ENCODE peak calls at places on chromosomes 3 and 15, in five cellular contexts. R, M, D, C and H are unnamed samples.
A peak's percentile ranks its signal among the peaks of the same experiment; 100 is the strongest.

GRCh38 chr3:187919535-187919934 is 174.3 kb upstream of the BCL6 start:
- DNase-seq in R (no peak), M (no peak), D (no peak), C (no peak), H (no peak)

GRCh38 chr15:79233236-79233635 is 49.3 kb upstream of the ANKRD34C start:
- DNase-seq in R (no peak), M (no peak), D (no peak), C (no peak), H (no peak)

GRCh38 chr3:64039972-64040733 is 16.9 kb upstream of the PSMD6 start:
- DNase-seq in R (no peak), M (no peak), D (no peak), C (no peak), H (no peak)

GRCh38 chr3:17805461-17805940 is 63.1 kb upstream of the TBC1D5 start:
- DNase-seq in R (no peak), M (no peak), D (no peak), C (no peak), H (no peak)

GRCh38 chr15:100201376-100202280 is 140.1 kb downstream of the ADAMTS17 start:
- DNase-seq in R (peak; percentile 1), M (no peak), D (no peak), C (no peak), H (no peak)

GRCh38 chr15:42220216-42220615 is 12.1 kb upstream of the VPS39 start:
- DNase-seq in R (no peak), M (no peak), D (no peak), C (no peak), H (no peak)

GRCh38 chr3:27960133-27960532 is 238.0 kb upstream of the EOMES start:
- DNase-seq in R (no peak), M (no peak), D (no peak), C (no peak), H (no peak)

GRCh38 chr3:119930286-119930685 is 148.4 kb downstream of the NR1I2 start:
- DNase-seq in R (no peak), M (no peak), D (no peak), C (no peak), H (no peak)

GRCh38 chr15:73631915-73632669 is 1.1 kb downstream of the NPTN start:
- DNase-seq in R (peak; percentile 71), M (peak; percentile 62), D (no peak), C (no peak), H (no peak)

GRCh38 chr15:101804941-101805340 is 1.6 kb downstream of the OR4F6 start:
- DNase-seq in R (no peak), M (no peak), D (no peak), C (no peak), H (no peak)

GRCh38 chr3:116930786-116931185 is 221.2 kb downstream of the TUSC7 start:
- DNase-seq in R (peak; percentile 70), M (no peak), D (no peak), C (no peak), H (no peak)

GRCh38 chr3:195609229-195609628 is 25.5 kb upstream of the APOD start:
- DNase-seq in R (no peak), M (no peak), D (no peak), C (no peak), H (no peak)

GRCh38 chr15:49036650-49037545 is 9.3 kb downstream of the SECISBP2L start:
- DNase-seq in R (peak; percentile 65), M (no peak), D (no peak), C (no peak), H (no peak)

DNA sequence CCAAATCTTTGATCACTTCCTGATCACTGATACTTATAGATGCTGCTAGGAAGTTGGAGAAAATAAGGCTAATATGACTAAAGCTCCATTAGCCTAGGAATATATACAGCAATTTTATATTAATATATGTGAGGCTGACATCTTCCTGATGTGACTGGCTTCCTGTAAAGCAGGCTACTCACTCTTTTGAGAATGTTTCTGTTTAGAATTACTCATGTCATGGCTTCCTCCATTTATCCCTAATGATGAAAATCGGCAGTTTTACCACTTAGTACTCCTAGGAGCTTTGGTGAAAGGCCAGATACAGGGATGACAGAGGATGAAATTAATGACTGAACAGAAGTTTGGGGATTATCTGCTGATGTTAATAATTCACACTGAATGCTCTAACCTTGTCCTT is 3.9 kb upstream of the MAP1A start:
- DNase-seq in R (peak; percentile 51), M (no peak), D (no peak), C (no peak), H (no peak)
- H3K27ac ChIP-seq in R (no peak overlapping the region), M (peak overlapping the region; percentile 66), D (no peak overlapping the region), C (no peak overlapping the region), H (peak overlapping the region; percentile 98)

GRCh38 chr3:142951814-142952213 is 11.7 kb downstream of the PAQR9 start:
- DNase-seq in R (no peak), M (no peak), D (no peak), C (no peak), H (no peak)
- H3K27me3 ChIP-seq in R (no peaks in the 10 kb centered on the region), M (peaks cover 3% of the 10 kb centered on the region), D (peaks cover 37% of the 10 kb centered on the region), C (no peaks in the 10 kb centered on the region), H (peaks cover 19% of the 10 kb centered on the region)

DNA sequence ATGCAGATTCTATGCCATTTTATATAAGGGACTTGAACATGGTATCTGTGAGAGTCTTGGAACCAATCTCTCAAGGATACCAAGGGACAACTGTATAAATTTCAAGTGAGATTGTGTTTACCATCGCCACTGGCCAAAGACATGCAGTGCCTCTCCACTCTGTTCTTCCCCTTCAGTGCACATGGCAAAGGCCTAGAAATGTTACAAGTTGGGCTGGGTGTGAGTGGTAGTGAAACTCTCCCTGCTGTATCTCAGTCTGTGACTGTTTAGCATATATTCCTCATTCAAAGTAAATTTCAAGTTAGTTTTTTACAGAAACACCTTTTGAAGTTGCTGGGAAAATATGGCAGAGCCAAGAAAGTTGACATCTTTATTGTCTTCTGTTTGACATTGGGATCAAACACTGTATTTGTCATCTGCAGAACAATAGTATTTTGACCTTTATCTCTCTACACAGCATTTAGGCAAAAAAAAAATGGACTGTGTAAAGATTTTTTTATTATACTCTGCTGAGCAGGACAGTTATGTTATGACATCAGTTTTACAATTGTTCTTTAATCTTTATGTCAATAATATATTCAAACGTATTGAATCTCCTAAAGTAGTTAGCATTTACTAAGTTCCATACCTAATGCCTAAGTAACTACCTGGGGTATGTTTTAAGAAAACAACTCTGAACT is 101.4 kb downstream of the CCNL1 start:
- DNase-seq in R (no peak), M (no peak), D (no peak), C (no peak), H (no peak)
- H3K4me3 ChIP-seq in R (no peak overlapping the region), M (no peak overlapping the region), D (no peak overlapping the region), C (no peak overlapping the region), H (no peak overlapping the region)

DNA sequence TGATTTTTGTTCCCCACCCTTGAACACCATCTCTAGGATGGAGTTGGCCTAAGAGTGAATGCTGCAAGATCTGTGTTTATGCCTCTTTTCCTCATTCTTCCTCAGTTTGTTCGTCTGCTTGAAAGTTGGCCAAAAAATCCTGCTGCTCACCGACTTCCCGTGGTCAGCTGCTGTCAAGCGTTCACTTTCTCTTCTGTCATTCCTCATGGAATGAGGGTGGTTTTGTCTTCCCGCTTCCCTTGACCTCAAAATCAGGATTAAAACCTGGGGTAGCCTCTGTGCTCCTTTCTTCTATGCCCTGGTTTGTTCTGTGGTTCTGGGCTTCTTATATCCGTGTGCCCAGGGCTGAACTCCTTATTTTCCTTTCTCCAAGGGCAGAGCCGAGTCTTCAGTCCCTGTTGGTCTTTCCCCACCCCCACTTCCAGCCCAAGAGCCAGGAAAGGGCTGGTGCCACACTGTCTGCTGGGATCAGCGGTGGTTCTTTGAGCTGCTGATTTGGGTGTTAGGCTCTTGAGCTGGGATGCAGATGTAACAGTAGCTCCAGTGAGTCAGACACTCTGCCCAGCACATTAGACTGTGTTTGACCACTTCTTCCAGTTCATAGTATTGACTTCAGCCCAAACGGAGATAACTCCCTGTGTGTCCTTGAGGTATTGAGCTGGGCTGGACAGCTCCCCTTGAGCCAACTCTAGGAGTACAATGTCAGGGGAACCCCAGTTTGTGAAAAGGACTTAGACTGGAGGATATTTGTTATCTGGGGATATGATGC is 2.3 kb downstream of the SERF2 start:
- DNase-seq in R (peak; percentile 75), M (no peak), D (no peak), C (no peak), H (no peak)
- H3K27ac ChIP-seq in R (no peak overlapping the region), M (peak overlapping the region; percentile 99), D (peak overlapping the region; percentile 94), C (no peak overlapping the region), H (no peak overlapping the region)

GRCh38 chr15:67820147-67820991 is 4.9 kb upstream of the SKOR1 start:
- DNase-seq in R (no peak), M (no peak), D (peak; percentile 50), C (no peak), H (peak; percentile 12)
- H3K27me3 ChIP-seq in R (peaks cover 75% of the 10 kb centered on the region), M (peaks cover 84% of the 10 kb centered on the region), D (peaks cover 87% of the 10 kb centered on the region), C (peaks cover 10% of the 10 kb centered on the region), H (peaks cover 61% of the 10 kb centered on the region)

GRCh38 chr15:90178468-90179435 is 22.4 kb upstream of the SEMA4B start:
- DNase-seq in R (no peak), M (no peak), D (no peak), C (no peak), H (no peak)
- H3K4me3 ChIP-seq in R (no peak overlapping the region), M (no peak overlapping the region), D (no peak overlapping the region), C (no peak overlapping the region), H (no peak overlapping the region)

DNA sequence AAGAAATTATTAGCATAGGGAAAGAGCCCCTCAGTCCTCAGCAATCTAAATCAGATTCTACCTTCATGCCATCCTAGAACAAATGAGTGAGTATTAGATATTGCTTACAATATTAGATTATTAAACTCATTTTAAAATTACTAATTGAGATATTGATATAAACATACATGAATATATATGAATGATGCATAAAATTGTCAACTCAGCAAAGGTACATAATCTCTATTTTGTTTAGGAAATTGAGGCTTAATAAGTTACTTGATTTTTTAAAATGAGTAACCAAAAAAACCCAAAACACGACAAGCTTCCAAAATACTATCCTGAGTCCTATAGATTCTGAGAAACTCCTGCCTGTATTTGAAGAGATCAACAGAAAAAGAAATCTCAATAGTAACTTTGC is 297.7 kb upstream of the TMCO5A start:
- DNase-seq in R (no peak), M (no peak), D (no peak), C (no peak), H (no peak)
- H3K27ac ChIP-seq in R (no peak overlapping the region), M (no peak overlapping the region), D (no peak overlapping the region), C (no peak overlapping the region), H (no peak overlapping the region)

GRCh38 chr3:181689546-181689945 is 22.2 kb upstream of the SOX2 start:
- DNase-seq in R (no peak), M (no peak), D (no peak), C (no peak), H (no peak)

GRCh38 chr3:181693280-181693679 is 18.4 kb upstream of the SOX2 start:
- DNase-seq in R (no peak), M (no peak), D (no peak), C (no peak), H (no peak)

GRCh38 chr3:181690769-181691168 is 21.0 kb upstream of the SOX2 start:
- DNase-seq in R (no peak), M (no peak), D (no peak), C (no peak), H (no peak)

GRCh38 chr3:181692850-181693154 is 18.9 kb upstream of the SOX2 start:
- DNase-seq in R (no peak), M (no peak), D (no peak), C (no peak), H (no peak)

GRCh38 chr3:181691951-181692849 is 19.5 kb upstream of the SOX2 start:
- DNase-seq in R (no peak), M (no peak), D (no peak), C (no peak), H (no peak)
- H3K27me3 ChIP-seq in R (peaks cover 27% of the 10 kb centered on the region), M (peaks cover 31% of the 10 kb centered on the region), D (peaks cover 50% of the 10 kb centered on the region), C (no peaks in the 10 kb centered on the region), H (no peaks in the 10 kb centered on the region)

DNA sequence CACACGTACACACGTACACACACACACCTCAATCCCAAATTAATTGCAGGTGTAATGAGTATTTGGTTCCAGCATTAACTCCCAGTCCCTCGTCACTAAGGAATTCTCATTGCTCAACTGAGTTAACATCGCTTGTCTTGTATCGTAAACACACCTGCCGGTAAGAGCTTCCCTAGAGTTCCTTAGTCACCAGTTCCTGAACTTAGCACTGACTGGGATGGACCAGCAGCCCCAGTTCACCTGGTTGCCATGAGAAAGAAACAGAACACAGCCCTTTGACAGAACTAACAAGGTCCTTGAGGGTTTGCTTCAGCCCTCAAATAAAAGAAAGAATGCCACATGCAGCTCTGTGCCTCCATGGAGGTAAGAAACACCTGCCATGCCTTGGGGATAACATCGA is 66.3 kb upstream of the SLCO3A1 start:
- DNase-seq in R (no peak), M (no peak), D (no peak), C (no peak), H (no peak)
- H3K4me3 ChIP-seq in R (no peak overlapping the region), M (no peak overlapping the region), D (no peak overlapping the region), C (no peak overlapping the region), H (no peak overlapping the region)